ENCODE peak calls at places on chromosomes 7 and 10, in six cellular contexts. One of them, this sample, is unnamed.

GRCh38 chr10:130138479-130138866 is 2.3 kb downstream of the GLRX3 start:
- DNase-seq in HepG2: peak; percentile 87
- DNase-seq in HCT116: peak; percentile 44
- DNase-seq in K562: peak; percentile 60
- DNase-seq in A549: peak; percentile 62
- DNase-seq in SK-N-SH: no peak
- DNase-seq in this sample: peak; percentile 44

GRCh38 chr10:12375076-12375504 is 25.7 kb downstream of the CAMK1D start:
- DNase-seq in HepG2: no peak
- DNase-seq in HCT116: no peak
- DNase-seq in K562: no peak
- DNase-seq in A549: no peak
- DNase-seq in SK-N-SH: no peak
- DNase-seq in this sample: no peak

GRCh38 chr10:5640036-5640435 is 26.4 kb downstream of the ASB13 start:
- DNase-seq in HepG2: no peak
- DNase-seq in HCT116: no peak
- DNase-seq in K562: no peak
- DNase-seq in A549: no peak
- DNase-seq in SK-N-SH: no peak
- DNase-seq in this sample: no peak

GRCh38 chr10:44966816-44967509 is 7.4 kb downstream of the RASSF4 start:
- DNase-seq in HepG2: no peak
- DNase-seq in HCT116: no peak
- DNase-seq in K562: no peak
- DNase-seq in A549: no peak
- DNase-seq in SK-N-SH: no peak
- DNase-seq in this sample: peak; percentile 52

GRCh38 chr10:118241229-118242137 is 100.6 kb downstream of the FAM204A start:
- DNase-seq in HepG2: peak; percentile 61
- DNase-seq in HCT116: peak; percentile 81
- DNase-seq in K562: peak; percentile 33
- DNase-seq in A549: peak; percentile 78
- DNase-seq in SK-N-SH: peak; percentile 53
- DNase-seq in this sample: peak; percentile 77

GRCh38 chr10:27383595-27384542 is 120.2 kb upstream of the RAB18 start:
- DNase-seq in HepG2: peak; percentile 38
- DNase-seq in HCT116: no peak
- DNase-seq in K562: no peak
- DNase-seq in A549: peak; percentile 68
- DNase-seq in SK-N-SH: no peak
- DNase-seq in this sample: no peak

GRCh38 chr10:11594589-11595394 is 16.7 kb downstream of the USP6NL start:
- DNase-seq in HepG2: peak; percentile 50
- DNase-seq in HCT116: no peak
- DNase-seq in K562: no peak
- DNase-seq in A549: no peak
- DNase-seq in SK-N-SH: no peak
- DNase-seq in this sample: peak; percentile 7

GRCh38 chr7:39691821-39692220 is 68.4 kb downstream of the RALA start:
- DNase-seq in HepG2: no peak
- DNase-seq in HCT116: peak; percentile 13
- DNase-seq in K562: no peak
- DNase-seq in A549: no peak
- DNase-seq in SK-N-SH: no peak
- DNase-seq in this sample: no peak

GRCh38 chr10:3622845-3623621 is 162.0 kb downstream of the KLF6 start:
- DNase-seq in HepG2: no peak
- DNase-seq in HCT116: no peak
- DNase-seq in K562: no peak
- DNase-seq in A549: no peak
- DNase-seq in SK-N-SH: no peak
- DNase-seq in this sample: no peak

GRCh38 chr7:30930621-30931020 is 19.0 kb downstream of the AQP1 start:
- DNase-seq in HepG2: no peak
- DNase-seq in HCT116: no peak
- DNase-seq in K562: peak; percentile 4
- DNase-seq in A549: no peak
- DNase-seq in SK-N-SH: peak; percentile 83
- DNase-seq in this sample: no peak

GRCh38 chr10:43137701-43137970 is 609 bp upstream of the CSGALNACT2 start:
- DNase-seq in HepG2: peak; percentile 18
- DNase-seq in HCT116: no peak
- DNase-seq in K562: peak; percentile 59
- DNase-seq in A549: peak; percentile 32
- DNase-seq in SK-N-SH: peak; percentile 85
- DNase-seq in this sample: peak; percentile 51
- TF ChIP-seq MAX in HepG2: no peak
- TF ChIP-seq MAX in HCT116: no peak
- TF ChIP-seq MAX in K562: no peak
- TF ChIP-seq MAX in A549: no peak
- TF ChIP-seq MAX in SK-N-SH: no peak
- TF ChIP-seq MAX in this sample: no peak

GRCh38 chr7:101315336-101315735 is 6.3 kb downstream of the IFT22 start:
- DNase-seq in HepG2: peak; percentile 55
- DNase-seq in HCT116: peak; percentile 38
- DNase-seq in K562: peak; percentile 61
- DNase-seq in A549: peak; percentile 78
- DNase-seq in SK-N-SH: peak; percentile 58
- DNase-seq in this sample: peak; percentile 87
- TF ChIP-seq MAX in HepG2: no peak
- TF ChIP-seq MAX in HCT116: no peak
- TF ChIP-seq MAX in K562: no peak
- TF ChIP-seq MAX in A549: no peak
- TF ChIP-seq MAX in SK-N-SH: no peak
- TF ChIP-seq MAX in this sample: no peak

GRCh38 chr7:26593405-26593804 is 271.0 kb downstream of the SKAP2 start:
- DNase-seq in HepG2: no peak
- DNase-seq in HCT116: no peak
- DNase-seq in K562: no peak
- DNase-seq in A549: no peak
- DNase-seq in SK-N-SH: peak; percentile 68
- DNase-seq in this sample: no peak
- TF ChIP-seq MAX in HepG2: no peak
- TF ChIP-seq MAX in HCT116: no peak
- TF ChIP-seq MAX in K562: no peak
- TF ChIP-seq MAX in A549: no peak
- TF ChIP-seq MAX in SK-N-SH: no peak
- TF ChIP-seq MAX in this sample: no peak

GRCh38 chr7:135616136-135616535 is 46.2 kb upstream of the STMP1 start:
- DNase-seq in HepG2: no peak
- DNase-seq in HCT116: no peak
- DNase-seq in K562: no peak
- DNase-seq in A549: no peak
- DNase-seq in SK-N-SH: no peak
- DNase-seq in this sample: no peak

GRCh38 chr7:135620980-135621850 is 41.1 kb upstream of the STMP1 start:
- DNase-seq in HepG2: peak; percentile 74
- DNase-seq in HCT116: peak; percentile 73
- DNase-seq in K562: peak; percentile 53
- DNase-seq in A549: peak; percentile 75
- DNase-seq in SK-N-SH: peak; percentile 66
- DNase-seq in this sample: peak; percentile 76

GRCh38 chr7:135617781-135618180 is 44.5 kb upstream of the STMP1 start:
- DNase-seq in HepG2: no peak
- DNase-seq in HCT116: no peak
- DNase-seq in K562: no peak
- DNase-seq in A549: no peak
- DNase-seq in SK-N-SH: no peak
- DNase-seq in this sample: no peak

GRCh38 chr7:135620447-135620846 is 41.9 kb upstream of the STMP1 start:
- DNase-seq in HepG2: no peak
- DNase-seq in HCT116: no peak
- DNase-seq in K562: no peak
- DNase-seq in A549: no peak
- DNase-seq in SK-N-SH: no peak
- DNase-seq in this sample: no peak

GRCh38 chr7:135618510-135618909 is 43.8 kb upstream of the STMP1 start:
- DNase-seq in HepG2: no peak
- DNase-seq in HCT116: no peak
- DNase-seq in K562: no peak
- DNase-seq in A549: no peak
- DNase-seq in SK-N-SH: no peak
- DNase-seq in this sample: no peak
- TF ChIP-seq MAX in HepG2: no peak
- TF ChIP-seq MAX in HCT116: no peak
- TF ChIP-seq MAX in K562: no peak
- TF ChIP-seq MAX in A549: no peak
- TF ChIP-seq MAX in SK-N-SH: no peak
- TF ChIP-seq MAX in this sample: no peak

DNA sequence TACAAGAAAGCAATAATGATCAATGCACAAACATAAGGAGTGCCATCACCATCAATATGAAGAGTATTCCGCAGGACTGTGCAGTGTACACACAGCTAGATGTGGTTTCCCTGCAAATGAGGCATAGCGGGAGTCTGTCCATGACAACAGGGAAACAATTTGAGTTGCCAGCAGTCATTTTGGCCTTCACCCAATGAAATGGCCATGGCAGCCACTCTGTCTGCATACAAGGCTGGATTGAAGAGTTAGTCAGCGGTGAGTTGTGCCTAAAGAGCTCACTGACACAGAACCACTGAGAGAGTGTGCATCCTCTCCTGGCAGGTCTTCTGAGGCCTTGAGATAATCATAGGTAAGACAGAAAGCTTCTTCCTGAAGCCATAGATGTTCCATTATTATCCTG is 303.3 kb downstream of the IPMK start:
- DNase-seq in HepG2: no peak
- DNase-seq in HCT116: no peak
- DNase-seq in K562: no peak
- DNase-seq in A549: peak; percentile 33
- DNase-seq in SK-N-SH: no peak
- DNase-seq in this sample: no peak
- TF ChIP-seq MAX in HepG2: no peak
- TF ChIP-seq MAX in HCT116: no peak
- TF ChIP-seq MAX in K562: no peak
- TF ChIP-seq MAX in A549: no peak
- TF ChIP-seq MAX in SK-N-SH: no peak
- TF ChIP-seq MAX in this sample: no peak

DNA sequence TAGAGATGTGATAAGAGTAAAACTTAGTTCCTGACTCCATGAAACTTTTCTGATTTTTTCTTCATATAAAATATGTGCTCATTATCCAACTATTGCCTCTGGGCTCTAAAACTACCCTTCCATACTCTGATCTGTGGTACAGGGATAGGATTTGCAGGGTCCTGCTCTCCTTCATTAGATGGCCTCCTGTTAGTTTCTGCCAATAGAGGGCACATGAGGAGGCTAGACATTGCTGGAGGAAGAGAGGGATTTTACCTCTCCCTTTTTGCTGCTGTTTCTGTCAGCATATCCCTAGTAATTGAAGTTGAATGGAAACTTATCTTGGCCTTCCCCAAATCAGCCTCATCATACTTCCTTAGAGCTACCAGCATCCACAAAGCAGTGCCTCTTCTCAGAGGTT is 269.4 kb downstream of the NXPH1 start:
- DNase-seq in HepG2: no peak
- DNase-seq in HCT116: no peak
- DNase-seq in K562: no peak
- DNase-seq in A549: no peak
- DNase-seq in SK-N-SH: no peak
- DNase-seq in this sample: no peak
- TF ChIP-seq MAX in HepG2: no peak
- TF ChIP-seq MAX in HCT116: no peak
- TF ChIP-seq MAX in K562: no peak
- TF ChIP-seq MAX in A549: no peak
- TF ChIP-seq MAX in SK-N-SH: no peak
- TF ChIP-seq MAX in this sample: no peak

This sample was measured in NB4.